ENCODE peak calls at places on chromosomes 5 and 9, in seven cellular contexts. One of them, this sample, is unnamed.

GRCh38 chr5:82885657-82886389 is 191.4 kb downstream of the TMEM167A start:
- DNase-seq in kidney: no peak
- DNase-seq in mucosa of descending colon: no peak
- DNase-seq in psoas muscle: no peak
- DNase-seq in brain microvascular endothelial cell: peak
- DNase-seq in HFF-Myc: no peak
- DNase-seq in heart right ventricle: no peak
- DNase-seq in this sample: peak

GRCh38 chr9:75001719-75002421 is 26.2 kb downstream of the CARNMT1 start:
- DNase-seq in heart right ventricle: peak
- DNase-seq in HFF-Myc: peak
- DNase-seq in psoas muscle: no peak
- DNase-seq in mucosa of descending colon: no peak
- DNase-seq in brain microvascular endothelial cell: peak
- DNase-seq in kidney: no peak
- DNase-seq in this sample: no peak

GRCh38 chr5:168434746-168435321 is 51.4 kb upstream of the RARS1 start:
- DNase-seq in psoas muscle: no peak
- DNase-seq in heart right ventricle: no peak
- DNase-seq in brain microvascular endothelial cell: peak
- DNase-seq in kidney: no peak
- DNase-seq in HFF-Myc: no peak
- DNase-seq in mucosa of descending colon: no peak
- DNase-seq in this sample: no peak

GRCh38 chr9:34084562-34084961 is 35.9 kb upstream of the UBAP2 start:
- DNase-seq in mucosa of descending colon: no peak
- DNase-seq in heart right ventricle: peak
- DNase-seq in HFF-Myc: no peak
- DNase-seq in kidney: no peak
- DNase-seq in psoas muscle: no peak
- DNase-seq in brain microvascular endothelial cell: no peak
- DNase-seq in this sample: peak

GRCh38 chr5:149549461-149550266 is 1.6 kb downstream of the CSNK1A1 start:
- DNase-seq in heart right ventricle: no peak
- DNase-seq in HFF-Myc: no peak
- DNase-seq in psoas muscle: no peak
- DNase-seq in mucosa of descending colon: no peak
- DNase-seq in kidney: no peak
- DNase-seq in brain microvascular endothelial cell: peak
- DNase-seq in this sample: peak

GRCh38 chr5:57804007-57804444 is 321.4 kb upstream of the ACTBL2 start:
- DNase-seq in kidney: no peak
- DNase-seq in brain microvascular endothelial cell: no peak
- DNase-seq in mucosa of descending colon: no peak
- DNase-seq in HFF-Myc: peak
- DNase-seq in heart right ventricle: no peak
- DNase-seq in psoas muscle: no peak
- DNase-seq in this sample: no peak

GRCh38 chr5:7392401-7393024 is 3.4 kb upstream of the ADCY2 start:
- DNase-seq in kidney: no peak
- DNase-seq in mucosa of descending colon: no peak
- DNase-seq in brain microvascular endothelial cell: no peak
- DNase-seq in heart right ventricle: no peak
- DNase-seq in psoas muscle: no peak
- DNase-seq in HFF-Myc: peak
- DNase-seq in this sample: no peak

GRCh38 chr9:127862075-127863011 is 7.9 kb upstream of the ENG start:
- DNase-seq in mucosa of descending colon: peak
- DNase-seq in kidney: peak
- DNase-seq in HFF-Myc: no peak
- DNase-seq in heart right ventricle: peak
- DNase-seq in brain microvascular endothelial cell: no peak
- DNase-seq in psoas muscle: peak
- DNase-seq in this sample: peak

GRCh38 chr5:81213070-81213469 is 20.1 kb upstream of the CKMT2 start:
- DNase-seq in mucosa of descending colon: no peak
- DNase-seq in kidney: no peak
- DNase-seq in psoas muscle: no peak
- DNase-seq in HFF-Myc: no peak
- DNase-seq in heart right ventricle: no peak
- DNase-seq in brain microvascular endothelial cell: no peak
- DNase-seq in this sample: peak

GRCh38 chr5:50823568-50823967 is 157.1 kb downstream of the PARP8 start:
- DNase-seq in mucosa of descending colon: no peak
- DNase-seq in heart right ventricle: no peak
- DNase-seq in kidney: no peak
- DNase-seq in brain microvascular endothelial cell: no peak
- DNase-seq in HFF-Myc: no peak
- DNase-seq in psoas muscle: no peak
- DNase-seq in this sample: no peak

GRCh38 chr9:87271696-87272477 is 225.8 kb upstream of the DAPK1 start:
- DNase-seq in brain microvascular endothelial cell: no peak
- DNase-seq in psoas muscle: no peak
- DNase-seq in heart right ventricle: no peak
- DNase-seq in HFF-Myc: no peak
- DNase-seq in kidney: no peak
- DNase-seq in mucosa of descending colon: no peak
- DNase-seq in this sample: no peak

GRCh38 chr5:33261305-33261704 is 179.5 kb upstream of the TARS1 start:
- DNase-seq in brain microvascular endothelial cell: peak
- DNase-seq in kidney: no peak
- DNase-seq in HFF-Myc: no peak
- DNase-seq in psoas muscle: no peak
- DNase-seq in heart right ventricle: no peak
- DNase-seq in mucosa of descending colon: no peak
- DNase-seq in this sample: no peak

GRCh38 chr5:61993446-61994017 is 312.5 kb upstream of the KIF2A start:
- DNase-seq in heart right ventricle: no peak
- DNase-seq in psoas muscle: no peak
- DNase-seq in mucosa of descending colon: no peak
- DNase-seq in HFF-Myc: no peak
- DNase-seq in kidney: no peak
- DNase-seq in brain microvascular endothelial cell: no peak
- DNase-seq in this sample: no peak

GRCh38 chr5:174323878-174324281 is 278.4 kb downstream of the NSG2 start:
- DNase-seq in kidney: no peak
- DNase-seq in brain microvascular endothelial cell: peak
- DNase-seq in HFF-Myc: no peak
- DNase-seq in mucosa of descending colon: no peak
- DNase-seq in heart right ventricle: no peak
- DNase-seq in psoas muscle: no peak
- DNase-seq in this sample: peak

GRCh38 chr5:76431336-76431735 is 28.3 kb downstream of the IQGAP2 start:
- DNase-seq in kidney: no peak
- DNase-seq in psoas muscle: no peak
- DNase-seq in brain microvascular endothelial cell: no peak
- DNase-seq in HFF-Myc: no peak
- DNase-seq in heart right ventricle: no peak
- DNase-seq in mucosa of descending colon: no peak
- DNase-seq in this sample: no peak

GRCh38 chr9:132943677-132944293 is 631 bp downstream of the TSC1 start:
- DNase-seq in kidney: no peak
- DNase-seq in mucosa of descending colon: peak
- DNase-seq in HFF-Myc: no peak
- DNase-seq in psoas muscle: peak
- DNase-seq in brain microvascular endothelial cell: no peak
- DNase-seq in heart right ventricle: no peak
- DNase-seq in this sample: no peak

GRCh38 chr5:73321757-73322452 is 126.7 kb downstream of the FOXD1 start:
- DNase-seq in kidney: no peak
- DNase-seq in brain microvascular endothelial cell: peak
- DNase-seq in mucosa of descending colon: no peak
- DNase-seq in psoas muscle: no peak
- DNase-seq in HFF-Myc: peak
- DNase-seq in heart right ventricle: no peak
- DNase-seq in this sample: no peak

DNA sequence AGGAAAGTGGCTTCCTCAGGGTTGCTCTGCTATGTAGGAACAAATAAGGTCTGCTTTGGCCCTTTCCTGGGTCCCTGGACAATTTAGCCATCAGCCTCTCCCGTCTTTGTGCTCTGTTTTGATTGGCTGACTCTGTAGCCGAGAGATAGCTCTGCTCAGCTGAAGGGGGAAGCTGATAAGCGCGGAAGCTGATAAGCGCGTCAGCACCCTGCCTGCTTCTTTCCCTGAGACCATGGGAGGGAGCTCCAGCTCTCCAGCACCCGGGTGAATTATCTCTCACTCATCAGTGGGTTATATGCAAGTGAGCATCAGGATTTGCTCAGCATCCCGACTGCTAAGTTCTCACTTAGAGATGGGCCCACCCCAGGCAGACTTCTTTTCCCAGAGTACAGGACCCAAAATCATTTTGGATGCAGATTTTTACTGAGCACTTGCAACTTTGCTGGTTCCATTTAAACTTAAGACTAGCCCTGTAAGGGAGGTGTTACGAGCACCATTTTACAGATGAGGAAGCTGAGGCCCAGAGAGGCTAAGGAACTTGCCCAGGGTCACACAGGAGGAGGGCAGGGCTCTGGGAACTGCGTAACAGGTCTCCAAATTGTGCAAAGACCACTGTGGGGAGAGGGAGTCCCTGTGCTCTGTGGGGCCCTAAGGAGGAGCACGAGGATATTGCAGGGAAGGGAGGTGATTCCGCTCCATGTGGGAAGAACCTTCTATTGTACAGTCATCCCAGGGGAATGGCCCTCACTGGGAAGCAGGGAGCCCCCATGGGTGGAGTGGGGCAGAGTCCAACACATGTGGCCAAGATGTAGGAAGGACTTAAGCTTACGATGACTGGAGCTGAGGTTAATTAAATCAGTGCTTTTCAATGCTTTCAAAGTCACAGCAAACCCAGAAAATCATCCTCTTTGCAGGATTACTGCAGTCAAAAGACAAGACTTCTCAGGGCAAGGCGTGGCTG is 83.7 kb upstream of the ORM1 start:
- DNase-seq in HFF-Myc: peak
- DNase-seq in kidney: peak
- DNase-seq in psoas muscle: no peak
- DNase-seq in brain microvascular endothelial cell: peak
- DNase-seq in mucosa of descending colon: no peak
- DNase-seq in heart right ventricle: peak
- DNase-seq in this sample: no peak
- TF ChIP-seq CTCF in HFF-Myc: peak
- TF ChIP-seq CTCF in kidney: no peak
- TF ChIP-seq CTCF in psoas muscle: peak
- TF ChIP-seq CTCF in brain microvascular endothelial cell: peak
- TF ChIP-seq CTCF in mucosa of descending colon: no peak
- TF ChIP-seq CTCF in heart right ventricle: peak
- TF ChIP-seq CTCF in this sample: no peak

DNA sequence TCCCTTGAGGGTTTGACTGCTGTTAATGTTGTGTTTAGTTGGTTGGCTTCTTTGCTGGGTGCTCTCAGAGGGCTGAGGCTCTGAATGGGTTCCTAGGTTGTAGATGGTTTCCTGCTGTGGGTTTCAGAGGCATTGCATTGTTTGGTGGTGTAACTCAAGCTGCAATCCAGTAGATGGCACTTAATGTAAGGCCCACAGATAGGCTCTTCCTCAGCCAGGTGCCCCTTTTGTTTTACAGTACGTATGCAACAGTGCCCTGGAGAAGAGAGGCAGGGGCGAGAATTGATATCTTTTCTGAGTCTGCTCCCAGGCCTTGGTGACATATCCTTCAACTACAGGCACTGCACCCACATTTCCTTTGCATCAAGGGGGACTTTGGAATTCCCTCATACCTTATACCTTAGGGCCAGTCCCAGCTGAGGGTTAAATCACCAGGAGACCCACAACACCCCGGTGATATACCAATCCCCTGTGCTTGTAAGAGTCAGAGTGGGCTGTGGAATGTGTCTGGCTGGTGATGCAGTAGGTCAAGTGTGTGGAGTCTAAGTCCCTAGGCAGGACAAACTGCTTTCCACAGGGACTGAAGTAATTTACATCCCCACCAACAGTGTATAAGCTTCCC is 7.0 kb upstream of the UGT3A2 start:
- DNase-seq in HFF-Myc: no peak
- DNase-seq in psoas muscle: no peak
- DNase-seq in brain microvascular endothelial cell: no peak
- DNase-seq in heart right ventricle: no peak
- DNase-seq in kidney: no peak
- DNase-seq in mucosa of descending colon: no peak
- DNase-seq in this sample: no peak
- TF ChIP-seq CTCF in HFF-Myc: peak
- TF ChIP-seq CTCF in psoas muscle: no peak
- TF ChIP-seq CTCF in brain microvascular endothelial cell: peak
- TF ChIP-seq CTCF in heart right ventricle: no peak
- TF ChIP-seq CTCF in kidney: peak
- TF ChIP-seq CTCF in mucosa of descending colon: no peak
- TF ChIP-seq CTCF in this sample: no peak

DNA sequence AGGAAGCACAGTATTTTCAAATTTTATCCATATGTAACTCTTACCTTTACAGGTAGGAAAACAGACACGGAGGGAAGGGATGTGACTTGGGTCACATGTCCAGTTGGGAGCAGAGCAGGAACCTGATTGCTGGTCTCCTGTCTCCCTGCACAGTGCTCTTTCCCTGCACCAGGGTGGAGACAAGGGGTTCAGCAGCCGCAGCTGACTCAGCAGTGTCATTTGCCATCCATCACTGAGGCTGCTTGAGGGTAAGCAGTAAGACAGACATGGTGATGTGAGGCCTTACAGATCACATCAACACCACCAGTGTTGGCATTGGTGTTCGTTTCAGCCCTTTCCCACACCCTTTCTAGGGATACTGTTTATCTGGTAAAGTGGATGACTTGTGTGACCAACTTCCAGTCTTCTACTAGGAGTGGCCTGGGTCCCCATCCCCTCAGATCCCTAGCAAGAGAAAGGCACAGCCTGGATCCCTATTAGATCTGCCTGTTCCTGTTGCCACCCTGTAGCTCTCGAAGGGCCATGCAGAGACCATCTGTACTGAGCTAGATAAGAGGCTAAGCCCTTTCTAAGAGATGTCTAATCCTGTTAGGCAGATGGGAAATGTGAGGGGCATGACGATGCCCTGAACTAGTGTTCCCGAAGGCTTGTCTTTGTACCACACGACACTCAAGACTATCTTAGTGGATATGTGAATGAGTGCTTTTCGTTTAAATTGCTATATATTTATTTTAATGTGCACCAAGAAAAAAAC is 29.1 kb downstream of the FRMPD1 start:
- DNase-seq in kidney: no peak
- DNase-seq in HFF-Myc: no peak
- DNase-seq in heart right ventricle: no peak
- DNase-seq in brain microvascular endothelial cell: no peak
- DNase-seq in mucosa of descending colon: no peak
- DNase-seq in psoas muscle: no peak
- DNase-seq in this sample: no peak
- TF ChIP-seq CTCF in kidney: no peak
- TF ChIP-seq CTCF in HFF-Myc: no peak
- TF ChIP-seq CTCF in heart right ventricle: no peak
- TF ChIP-seq CTCF in brain microvascular endothelial cell: no peak
- TF ChIP-seq CTCF in mucosa of descending colon: no peak
- TF ChIP-seq CTCF in psoas muscle: no peak
- TF ChIP-seq CTCF in this sample: no peak

DNA sequence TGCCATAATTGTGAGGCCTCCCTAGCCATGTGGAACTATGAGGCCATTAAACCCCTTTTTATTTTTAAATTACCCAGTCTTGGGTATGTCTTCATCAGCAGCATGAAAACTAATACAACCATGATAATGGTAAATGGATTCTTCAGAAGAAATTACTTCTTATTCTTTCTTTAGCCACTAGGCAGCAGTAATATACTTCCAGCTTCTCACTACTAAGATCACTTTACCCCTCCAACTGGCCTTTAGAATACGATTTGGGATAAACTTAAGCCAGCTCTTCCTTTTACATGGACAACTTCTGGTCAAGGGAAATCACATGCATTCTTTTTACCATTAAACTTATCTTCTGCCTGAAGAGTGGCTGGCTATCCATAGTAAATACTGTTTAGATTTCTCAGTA is 355.4 kb downstream of the MAN2A1 start:
- DNase-seq in heart right ventricle: no peak
- DNase-seq in brain microvascular endothelial cell: no peak
- DNase-seq in kidney: no peak
- DNase-seq in mucosa of descending colon: no peak
- DNase-seq in psoas muscle: no peak
- DNase-seq in HFF-Myc: no peak
- DNase-seq in this sample: no peak
- TF ChIP-seq CTCF in heart right ventricle: no peak
- TF ChIP-seq CTCF in brain microvascular endothelial cell: peak
- TF ChIP-seq CTCF in kidney: no peak
- TF ChIP-seq CTCF in mucosa of descending colon: no peak
- TF ChIP-seq CTCF in psoas muscle: no peak
- TF ChIP-seq CTCF in HFF-Myc: no peak
- TF ChIP-seq CTCF in this sample: no peak

This sample was measured in body of pancreas.